ENCODE peak calls at places on chromosomes 16 and 17, in nine cellular contexts. K is NCI-H1694; D is BE2C; Q is AG09319; A is germinal center; X is midbrain; Y is effector memory CD4-positive, alpha-beta T cell; O is left ventricle myocardium inferior; V is neural crest cell. U is an unnamed sample.

GRCh38 chr17:29241015-29241963 is 5.4 kb upstream of the CRYBA1 start:
- DNase-seq in K (no peak), D (peak; percentile 21), Q (peak; percentile 81), A (no peak), X (peak; percentile 57), Y (no peak), O (no peak), V (peak; percentile 51), U (no peak)

GRCh38 chr17:32271844-32272243 is 6.2 kb downstream of the RHBDL3 start:
- DNase-seq in K (no peak), D (no peak), Q (no peak), A (no peak), X (no peak), Y (no peak), O (no peak), V (no peak), U (no peak)

GRCh38 chr16:51763072-51763658 is 612.1 kb upstream of the SALL1 start:
- DNase-seq in K (no peak), D (no peak), Q (no peak), A (no peak), X (no peak), Y (no peak), O (no peak), V (peak; percentile 20), U (no peak)

GRCh38 chr16:75256871-75257343 is 5.5 kb upstream of the BCAR1 start:
- DNase-seq in K (no peak), D (peak; percentile 73), Q (no peak), A (no peak), X (no peak), Y (no peak), O (no peak), V (no peak), U (no peak)

GRCh38 chr17:82939213-82940030 is 99.6 kb upstream of the ZNF750 start:
- DNase-seq in K (no peak), D (no peak), Q (no peak), A (no peak), X (no peak), Y (no peak), O (peak; percentile 10), V (no peak), U (no peak)

GRCh38 chr17:64230551-64231408 is 32.3 kb downstream of the TEX2 start:
- DNase-seq in K (no peak), D (no peak), Q (peak; percentile 82), A (no peak), X (no peak), Y (no peak), O (no peak), V (no peak), U (no peak)

GRCh38 chr16:60295451-60295850 is 1561.3 kb upstream of the GOT2 start:
- DNase-seq in K (no peak), D (no peak), Q (no peak), A (no peak), X (no peak), Y (no peak), O (no peak), V (no peak), U (no peak)

GRCh38 chr17:54902017-54902416 is 1.4 kb downstream of the TOM1L1 start:
- DNase-seq in K (no peak), D (no peak), Q (no peak), A (no peak), X (no peak), Y (no peak), O (no peak), V (no peak), U (no peak)

GRCh38 chr17:36850794-36851193 is 86.5 kb upstream of the LHX1 start:
- DNase-seq in K (no peak), D (no peak), Q (no peak), A (no peak), X (no peak), Y (no peak), O (no peak), V (no peak), U (no peak)

GRCh38 chr17:73288534-73289302 is 23.1 kb downstream of the CDC42EP4 start:
- DNase-seq in K (no peak), D (no peak), Q (no peak), A (no peak), X (no peak), Y (no peak), O (peak; percentile 76), V (no peak), U (no peak)

GRCh38 chr17:28745052-28745776 is 1.4 kb downstream of the TRAF4 start:
- DNase-seq in K (no peak), D (peak; percentile 50), Q (no peak), A (no peak), X (peak; percentile 90), Y (peak; percentile 6), O (no peak), V (peak; percentile 79), U (no peak)

GRCh38 chr16:4053663-4054479 is 62.4 kb downstream of the ADCY9 start:
- DNase-seq in K (no peak), D (no peak), Q (peak; percentile 96), A (no peak), X (peak; percentile 78), Y (no peak), O (peak; percentile 71), V (no peak), U (no peak)

GRCh38 chr16:70254095-70254964 is 2.6 kb upstream of the EXOSC6 start:
- DNase-seq in K (no peak), D (no peak), Q (no peak), A (no peak), X (no peak), Y (no peak), O (no peak), V (no peak), U (no peak)

GRCh38 chr17:8292639-8293395 is 2.4 kb downstream of the SLC25A35 start:
- DNase-seq in K (no peak), D (no peak), Q (no peak), A (no peak), X (no peak), Y (no peak), O (no peak), V (no peak), U (no peak)

U was measured in GM20000.